ENCODE peak calls at places on chromosomes 3 and 15, in four cellular contexts. Q is HepG2, V is GM12878, I is K562. J is an unnamed sample.

GRCh38 chr15:100879461-100880138 is at the start of gene ALDH1A3:
- DNase-seq in Q (no peak), V (no peak), I (no peak), J (peak; percentile 48)

GRCh38 chr3:120276767-120277166 is 8.3 kb downstream of the GPR156 start:
- DNase-seq in Q (no peak), V (no peak), I (no peak), J (no peak)

GRCh38 chr3:85567074-85567676 is 608.4 kb downstream of the CADM2 start:
- DNase-seq in Q (peak; percentile 38), V (no peak), I (peak; percentile 29), J (peak; percentile 67)

GRCh38 chr3:188578579-188579363 is 424.8 kb downstream of the LPP start:
- DNase-seq in Q (no peak), V (no peak), I (no peak), J (no peak)

GRCh38 chr3:192564611-192565010 is 162.7 kb downstream of the FGF12 start:
- DNase-seq in Q (no peak), V (no peak), I (no peak), J (no peak)

GRCh38 chr3:171044384-171044783 is 17.9 kb upstream of the SLC2A2 start:
- DNase-seq in Q (peak; percentile 69), V (no peak), I (no peak), J (no peak)

GRCh38 chr3:138373695-138374094 is 25.3 kb downstream of the MRAS start:
- DNase-seq in Q (no peak), V (no peak), I (no peak), J (no peak)

GRCh38 chr3:136151219-136151618 is 44.9 kb downstream of the MSL2 start:
- DNase-seq in Q (no peak), V (no peak), I (no peak), J (no peak)

GRCh38 chr3:123105201-123106189 is 38.7 kb downstream of the PDIA5 start:
- DNase-seq in Q (no peak), V (peak; percentile 33), I (no peak), J (no peak)

GRCh38 chr3:64437126-64437525 is 211.9 kb upstream of the PRICKLE2 start:
- DNase-seq in Q (no peak), V (no peak), I (no peak), J (no peak)

GRCh38 chr3:197465996-197466549 is 89.7 kb downstream of the BDH1 start:
- DNase-seq in Q (peak; percentile 94), V (no peak), I (no peak), J (no peak)

GRCh38 chr3:107956991-107957467 is 133.8 kb downstream of the CD47 start:
- DNase-seq in Q (no peak), V (no peak), I (no peak), J (no peak)

GRCh38 chr15:101641894-101642293 is 10.3 kb downstream of the TM2D3 start:
- DNase-seq in Q (no peak), V (peak; percentile 25), I (no peak), J (no peak)

GRCh38 chr15:48928877-48929538 is 34.7 kb downstream of the SHC4 start:
- DNase-seq in Q (no peak), V (no peak), I (no peak), J (no peak)

GRCh38 chr3:59006791-59007517 is 42.9 kb downstream of the CFAP20DC start:
- DNase-seq in Q (no peak), V (no peak), I (no peak), J (no peak)

GRCh38 chr3:163779396-163780344 is 1298.6 kb downstream of the SI start:
- DNase-seq in Q (peak; percentile 69), V (no peak), I (no peak), J (peak; percentile 35)

GRCh38 chr3:129432036-129432435 is 3.6 kb upstream of the EFCAB12 start:
- DNase-seq in Q (no peak), V (no peak), I (no peak), J (no peak)

GRCh38 chr3:116517308-116517707 is 72.0 kb upstream of the LSAMP start:
- DNase-seq in Q (no peak), V (no peak), I (no peak), J (no peak)

GRCh38 chr3:193665370-193665989 is 72.5 kb downstream of the OPA1 start:
- DNase-seq in Q (peak; percentile 25), V (no peak), I (no peak), J (no peak)

GRCh38 chr15:70063284-70063991 is 34.3 kb downstream of the TLE3 start:
- DNase-seq in Q (no peak), V (no peak), I (no peak), J (no peak)

GRCh38 chr15:67750371-67750770 is 74.9 kb upstream of the SKOR1 start:
- DNase-seq in Q (no peak), V (no peak), I (no peak), J (no peak)

GRCh38 chr15:63349156-63349555 is 32.5 kb downstream of the CA12 start:
- DNase-seq in Q (no peak), V (no peak), I (no peak), J (no peak)

GRCh38 chr3:110521019-110521418 is 550.6 kb upstream of the NECTIN3 start:
- DNase-seq in Q (no peak), V (no peak), I (peak; percentile 61), J (no peak)

GRCh38 chr15:68431037-68431791 is 749 bp downstream of the ITGA11 start:
- DNase-seq in Q (no peak), V (no peak), I (no peak), J (peak; percentile 43)

GRCh38 chr15:57992761-57993295 is 72.7 kb downstream of the ALDH1A2 start:
- DNase-seq in Q (no peak), V (no peak), I (no peak), J (no peak)

DNA sequence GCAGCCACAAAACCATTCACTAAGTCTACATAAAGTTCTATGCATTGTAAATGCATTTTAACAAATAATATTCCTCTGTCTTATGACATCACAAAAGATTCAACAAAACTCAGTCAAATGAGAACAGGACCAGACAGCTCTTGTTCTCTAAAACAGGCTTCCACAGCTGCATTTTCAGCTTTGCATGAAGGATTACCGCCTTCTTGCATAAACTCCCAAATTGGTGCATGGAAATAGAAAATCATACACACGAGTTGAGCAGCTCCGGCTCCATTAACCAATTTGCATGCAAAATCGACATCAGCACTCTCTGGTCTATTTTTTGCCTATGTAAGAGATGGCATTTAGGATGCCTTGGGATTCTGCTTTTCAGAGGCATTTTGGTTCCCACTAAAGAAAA is 66.3 kb downstream of the RFTN1 start:
- DNase-seq in Q (no peak), V (no peak), I (no peak), J (no peak)
- TF ChIP-seq TCF7 in Q (no peak), V (no peak), I (no peak), J (no peak)

GRCh38 chr15:78950906-78951840 is 6.3 kb upstream of the CTSH start:
- DNase-seq in Q (peak; percentile 61), V (no peak), I (no peak), J (no peak)
- TF ChIP-seq SP1 in Q (no peak), V (no peak), I (no peak), J (no peak)

GRCh38 chr15:41006479-41006878 is 53.2 kb downstream of the CHAC1 start:
- DNase-seq in Q (no peak), V (no peak), I (no peak), J (no peak)

GRCh38 chr15:41010335-41010734 is 57.1 kb downstream of the CHAC1 start:
- DNase-seq in Q (no peak), V (no peak), I (no peak), J (no peak)

GRCh38 chr15:41017051-41017735 is 63.9 kb downstream of the CHAC1 start:
- DNase-seq in Q (no peak), V (no peak), I (no peak), J (no peak)

GRCh38 chr15:41013698-41014414 is 60.6 kb downstream of the CHAC1 start:
- DNase-seq in Q (no peak), V (peak; percentile 50), I (no peak), J (no peak)

DNA sequence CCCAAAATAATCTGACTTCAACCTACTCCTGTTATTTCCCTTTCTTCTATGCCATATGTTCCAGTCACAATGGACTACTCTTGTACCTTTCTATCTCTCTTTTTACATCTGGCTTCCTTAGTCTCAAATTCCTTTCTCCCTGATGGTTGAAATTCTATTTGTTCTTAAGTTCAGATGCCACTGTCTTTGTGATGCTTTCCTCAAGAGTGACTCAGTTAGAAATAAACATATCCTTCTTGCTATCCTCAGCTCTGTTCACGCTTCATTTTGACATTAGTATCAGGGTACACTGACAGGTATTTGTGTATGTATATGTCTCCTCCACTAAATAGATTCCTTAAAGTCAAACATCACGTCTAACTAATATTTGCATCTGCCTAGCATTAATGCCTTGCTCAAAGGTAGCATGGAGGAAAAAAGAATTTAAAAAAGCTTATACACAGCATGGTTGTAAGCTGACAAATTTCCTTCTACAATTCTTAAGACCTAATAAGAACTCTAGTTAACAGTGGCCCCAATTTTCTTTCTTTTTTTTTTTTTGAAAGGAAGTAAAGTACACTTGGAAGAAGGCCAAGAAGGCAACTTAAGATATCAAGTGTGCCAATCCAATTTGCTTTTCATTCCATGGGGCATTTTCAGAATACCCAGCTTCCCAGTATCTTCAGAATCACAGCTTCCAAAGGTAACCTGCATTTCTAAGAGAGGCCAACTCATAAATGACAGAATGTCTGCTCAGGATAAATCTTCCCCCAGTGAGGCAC is 58.0 kb downstream of the CHAC1 start:
- DNase-seq in Q (no peak), V (no peak), I (no peak), J (no peak)
- TF ChIP-seq TCF7 in Q (no peak), V (no peak), I (no peak), J (no peak)

DNA sequence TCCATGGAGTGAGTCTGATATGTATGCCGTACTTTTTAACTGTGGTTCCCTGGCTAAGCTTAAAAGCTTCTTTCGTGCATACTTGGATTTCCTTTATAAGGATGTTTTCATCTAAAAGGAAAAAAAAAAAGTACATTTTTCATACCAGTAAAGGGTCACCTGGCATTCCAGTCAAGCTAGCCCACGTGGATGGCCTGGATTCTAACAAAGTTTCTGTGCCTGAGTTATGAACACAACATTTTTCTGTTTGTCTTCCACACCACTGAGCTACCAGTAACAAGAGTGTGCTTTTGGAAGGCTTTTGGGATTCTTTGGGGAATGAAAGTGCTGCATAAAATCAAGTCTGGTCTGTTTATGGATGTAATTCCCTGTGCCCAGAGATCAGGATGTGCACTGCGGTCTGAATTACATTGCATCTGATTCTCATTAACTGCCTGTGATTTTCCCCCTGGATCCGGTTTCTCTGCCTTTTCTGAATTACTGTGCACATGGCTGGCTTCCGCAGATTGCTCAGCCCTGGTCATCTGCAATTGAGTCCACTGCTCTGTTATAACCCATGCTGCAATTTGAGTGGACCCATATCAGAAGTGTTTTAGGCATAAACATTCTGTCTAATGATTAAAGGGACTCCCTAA is 38.3 kb upstream of the MAGI1 start:
- DNase-seq in Q (no peak), V (no peak), I (no peak), J (no peak)
- TF ChIP-seq SP1 in Q (no peak), V (no peak), I (no peak), J (no peak)

GRCh38 chr3:134364061-134364935 is 9.9 kb downstream of the AMOTL2 start:
- DNase-seq in Q (no peak), V (no peak), I (peak; percentile 26), J (peak; percentile 96)
- TF ChIP-seq TCF7 in Q (no peak), V (no peak), I (no peak), J (no peak)

DNA sequence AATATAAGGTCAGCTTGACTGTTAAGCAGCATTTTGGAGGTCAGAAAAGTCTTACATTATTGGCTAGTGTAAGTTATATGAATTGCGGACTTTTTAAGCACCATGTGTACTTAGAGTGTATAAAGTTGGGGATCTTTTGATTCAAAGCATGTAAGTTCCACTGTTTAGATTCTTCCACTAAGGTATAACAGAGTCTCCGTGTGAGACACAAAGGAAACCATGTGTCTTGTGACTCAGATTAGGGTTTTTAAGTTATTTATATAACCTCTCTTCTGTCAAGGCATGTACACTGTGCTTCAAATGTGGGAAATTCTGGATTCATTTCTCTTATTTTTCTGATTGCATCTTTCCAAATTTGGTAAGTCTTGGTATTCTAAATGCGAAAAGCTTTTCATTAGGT is 143.5 kb upstream of the SOX2 start:
- DNase-seq in Q (no peak), V (no peak), I (no peak), J (no peak)
- TF ChIP-seq SP1 in Q (no peak), V (no peak), I (no peak), J (no peak)